ENCODE peak calls at places on chromosome 22, in four cellular contexts. One of them, this sample, is unnamed.
A peak's percentile ranks its signal among the peaks of the same experiment; 100 is the strongest.

GRCh38 chr22:26409705-26410376 is 19.2 kb upstream of the ASPHD2 start:
- DNase-seq in HepG2: no peak
- DNase-seq in GM12878: no peak
- DNase-seq in H1: no peak
- DNase-seq in this sample: no peak

GRCh38 chr22:16965083-16965482 is 42.9 kb downstream of the GAB4 start:
- DNase-seq in HepG2: no peak
- DNase-seq in GM12878: no peak
- DNase-seq in H1: no peak
- DNase-seq in this sample: no peak

GRCh38 chr22:39184586-39185577 is 32.4 kb upstream of the CBX7 start:
- DNase-seq in HepG2: no peak
- DNase-seq in GM12878: no peak
- DNase-seq in H1: no peak
- DNase-seq in this sample: no peak

GRCh38 chr22:40397436-40397835 is 27.0 kb downstream of the SGSM3 start:
- DNase-seq in HepG2: no peak
- DNase-seq in GM12878: no peak
- DNase-seq in H1: peak; percentile 52
- DNase-seq in this sample: no peak

GRCh38 chr22:32385681-32386080 is 26.4 kb downstream of the RTCB start:
- DNase-seq in HepG2: no peak
- DNase-seq in GM12878: no peak
- DNase-seq in H1: no peak
- DNase-seq in this sample: no peak

GRCh38 chr22:46732513-46732912 is 5.5 kb downstream of the CERK start:
- DNase-seq in HepG2: no peak
- DNase-seq in GM12878: no peak
- DNase-seq in H1: no peak
- DNase-seq in this sample: no peak

GRCh38 chr22:32847067-32847491 is 45.6 kb downstream of the TIMP3 start:
- DNase-seq in HepG2: no peak
- DNase-seq in GM12878: no peak
- DNase-seq in H1: no peak
- DNase-seq in this sample: no peak

GRCh38 chr22:28009272-28009827 is 90.3 kb upstream of the PITPNB start:
- DNase-seq in HepG2: peak; percentile 34
- DNase-seq in GM12878: peak; percentile 9
- DNase-seq in H1: peak; percentile 89
- DNase-seq in this sample: peak; percentile 82

GRCh38 chr22:38657248-38657909 is 941 bp downstream of the CBY1 start:
- DNase-seq in HepG2: peak; percentile 13
- DNase-seq in GM12878: no peak
- DNase-seq in H1: peak; percentile 49
- DNase-seq in this sample: no peak

GRCh38 chr22:21688706-21689381 is 23.0 kb downstream of the PPIL2 start:
- DNase-seq in HepG2: no peak
- DNase-seq in GM12878: no peak
- DNase-seq in H1: no peak
- DNase-seq in this sample: no peak

GRCh38 chr22:28599693-28600092 is 79.9 kb downstream of the TTC28 start:
- DNase-seq in HepG2: no peak
- DNase-seq in GM12878: no peak
- DNase-seq in H1: no peak
- DNase-seq in this sample: no peak

GRCh38 chr22:26708256-26709009 is 51.0 kb downstream of the MIAT start:
- DNase-seq in HepG2: no peak
- DNase-seq in GM12878: peak; percentile 79
- DNase-seq in H1: no peak
- DNase-seq in this sample: no peak

GRCh38 chr22:27210111-27210739 is 552.8 kb downstream of the MIAT start:
- DNase-seq in HepG2: no peak
- DNase-seq in GM12878: no peak
- DNase-seq in H1: no peak
- DNase-seq in this sample: no peak

GRCh38 chr22:24977370-24978230 is 25.1 kb downstream of the KIAA1671 start:
- DNase-seq in HepG2: no peak
- DNase-seq in GM12878: no peak
- DNase-seq in H1: peak; percentile 57
- DNase-seq in this sample: no peak

GRCh38 chr22:32050678-32051515 is 7.8 kb downstream of the SLC5A1 start:
- DNase-seq in HepG2: peak; percentile 20
- DNase-seq in GM12878: peak; percentile 63
- DNase-seq in H1: no peak
- DNase-seq in this sample: peak; percentile 9

GRCh38 chr22:30878516-30879365 is 89.8 kb downstream of the MORC2 start:
- DNase-seq in HepG2: peak; percentile 28
- DNase-seq in GM12878: no peak
- DNase-seq in H1: no peak
- DNase-seq in this sample: peak; percentile 65

GRCh38 chr22:28333106-28333505 is 346.5 kb downstream of the TTC28 start:
- DNase-seq in HepG2: no peak
- DNase-seq in GM12878: no peak
- DNase-seq in H1: no peak
- DNase-seq in this sample: no peak

GRCh38 chr22:19121631-19122142 is 525 bp downstream of the DGCR2 start:
- DNase-seq in HepG2: no peak
- DNase-seq in GM12878: no peak
- DNase-seq in H1: peak; percentile 63
- DNase-seq in this sample: peak; percentile 98

GRCh38 chr22:29154364-29155048 is 51.2 kb upstream of the EMID1 start:
- DNase-seq in HepG2: peak; percentile 49
- DNase-seq in GM12878: no peak
- DNase-seq in H1: peak; percentile 95
- DNase-seq in this sample: peak; percentile 69

GRCh38 chr22:32920032-32920628 is 118.6 kb downstream of the TIMP3 start:
- DNase-seq in HepG2: no peak
- DNase-seq in GM12878: no peak
- DNase-seq in H1: no peak
- DNase-seq in this sample: no peak

DNA sequence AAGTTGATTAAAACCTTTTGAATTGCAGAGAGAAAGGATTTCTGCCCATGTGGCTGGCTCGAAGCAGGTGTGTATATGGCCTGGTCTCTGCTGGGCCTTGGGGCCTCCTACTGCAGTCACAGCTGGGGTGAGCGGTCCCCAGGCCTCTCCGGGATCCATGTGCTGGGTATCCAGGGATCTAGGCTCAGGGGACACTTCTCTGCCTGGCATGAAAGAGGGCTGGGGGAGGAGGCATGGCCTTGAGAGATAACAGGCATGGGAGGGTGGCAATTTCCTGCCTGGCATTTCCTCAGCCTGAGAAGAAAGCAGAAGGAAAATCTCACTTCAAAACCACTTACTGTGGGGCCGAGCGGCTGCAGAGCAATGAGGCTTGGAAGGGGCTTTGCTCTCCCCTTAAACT is 20.3 kb upstream of the PARVG start:
- DNase-seq in HepG2: no peak
- DNase-seq in GM12878: no peak
- DNase-seq in H1: no peak
- DNase-seq in this sample: no peak
- H3K4me2 ChIP-seq in HepG2: no peak overlapping the region
- H3K4me2 ChIP-seq in GM12878: no peak overlapping the region
- H3K4me2 ChIP-seq in H1: no peak overlapping the region
- H3K4me2 ChIP-seq in this sample: no peak overlapping the region

DNA sequence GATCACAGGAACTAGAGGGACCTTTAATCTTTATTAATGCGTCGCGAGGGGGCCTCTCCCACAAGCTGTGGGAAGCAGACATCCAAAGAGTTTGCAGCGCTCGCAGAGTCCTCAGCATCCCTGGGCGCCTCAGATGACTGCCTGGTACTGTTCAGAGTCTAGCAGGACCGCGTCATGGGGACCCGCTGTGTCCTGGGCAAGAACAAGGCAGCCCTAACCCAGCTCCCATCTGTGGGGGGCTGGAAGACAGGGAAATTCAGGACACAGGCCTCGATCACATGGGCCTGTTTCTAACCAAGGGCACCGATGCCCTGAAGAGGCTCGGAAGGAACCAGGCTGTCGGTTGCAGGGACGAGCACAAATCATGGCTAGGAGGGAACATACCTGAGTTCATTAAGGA is 40.0 kb downstream of the CACNG2 start:
- DNase-seq in HepG2: no peak
- DNase-seq in GM12878: no peak
- DNase-seq in H1: no peak
- DNase-seq in this sample: no peak
- TF ChIP-seq GABPA in HepG2: no peak
- TF ChIP-seq GABPA in GM12878: no peak
- TF ChIP-seq GABPA in H1: no peak
- TF ChIP-seq GABPA in this sample: no peak

DNA sequence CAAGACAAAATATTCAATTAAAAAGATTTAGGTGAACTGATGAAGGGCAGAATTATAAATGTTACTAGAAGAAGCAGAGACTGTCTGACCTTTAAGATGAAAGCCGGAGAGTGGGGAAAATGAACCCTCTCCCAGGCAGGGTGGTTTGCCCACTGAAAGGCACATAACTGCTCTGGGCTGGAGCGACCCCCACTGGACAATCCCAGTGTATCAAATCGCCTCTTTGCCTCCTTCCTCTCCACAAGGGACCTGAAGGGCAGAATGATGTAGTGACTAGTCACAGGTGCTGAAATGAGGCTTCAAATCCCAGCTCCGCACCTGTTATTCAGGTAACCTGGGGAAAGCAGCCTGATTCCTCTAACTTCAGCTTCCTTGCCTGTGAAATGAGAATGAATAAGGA is 69.0 kb downstream of the EFCAB6 start:
- DNase-seq in HepG2: no peak
- DNase-seq in GM12878: no peak
- DNase-seq in H1: peak; percentile 78
- DNase-seq in this sample: peak; percentile 7
- TF ChIP-seq HDAC2 in HepG2: no peak
- TF ChIP-seq HDAC2 in GM12878: no peak
- TF ChIP-seq HDAC2 in H1: no peak
- TF ChIP-seq HDAC2 in this sample: no peak

GRCh38 chr22:49768961-49769690 is 58.5 kb downstream of the BRD1 start:
- DNase-seq in HepG2: no peak
- DNase-seq in GM12878: no peak
- DNase-seq in H1: peak; percentile 47
- DNase-seq in this sample: no peak
- H3K4me2 ChIP-seq in HepG2: no peak overlapping the region
- H3K4me2 ChIP-seq in GM12878: no peak overlapping the region
- H3K4me2 ChIP-seq in H1: no peak overlapping the region
- H3K4me2 ChIP-seq in this sample: no peak overlapping the region

DNA sequence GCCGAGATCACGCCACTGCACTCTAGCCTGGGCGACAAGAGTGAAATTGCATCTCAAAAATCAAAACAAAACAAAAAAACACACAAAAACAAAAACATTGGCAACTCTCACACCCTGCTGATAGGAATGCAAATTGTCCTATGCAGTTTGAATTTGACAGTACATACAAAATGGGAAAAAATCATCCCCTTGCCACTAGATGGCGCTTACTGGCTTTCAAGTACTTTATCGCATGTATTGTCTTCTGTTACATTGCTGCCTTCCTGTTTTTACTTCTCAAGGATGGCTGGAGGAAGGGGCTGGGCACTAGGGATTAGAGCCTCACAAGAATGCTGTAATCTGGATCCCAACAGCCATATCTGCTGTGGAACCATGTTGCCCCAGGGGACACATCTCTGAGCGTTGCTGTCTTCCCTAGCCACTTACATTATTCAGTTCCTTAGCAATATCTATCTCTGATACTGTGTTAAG is 59.4 kb upstream of the A4GALT start:
- DNase-seq in HepG2: peak; percentile 87
- DNase-seq in GM12878: peak; percentile 59
- DNase-seq in H1: no peak
- DNase-seq in this sample: peak; percentile 54
- TF ChIP-seq GABPA in HepG2: no peak
- TF ChIP-seq GABPA in GM12878: no peak
- TF ChIP-seq GABPA in H1: no peak
- TF ChIP-seq GABPA in this sample: no peak

DNA sequence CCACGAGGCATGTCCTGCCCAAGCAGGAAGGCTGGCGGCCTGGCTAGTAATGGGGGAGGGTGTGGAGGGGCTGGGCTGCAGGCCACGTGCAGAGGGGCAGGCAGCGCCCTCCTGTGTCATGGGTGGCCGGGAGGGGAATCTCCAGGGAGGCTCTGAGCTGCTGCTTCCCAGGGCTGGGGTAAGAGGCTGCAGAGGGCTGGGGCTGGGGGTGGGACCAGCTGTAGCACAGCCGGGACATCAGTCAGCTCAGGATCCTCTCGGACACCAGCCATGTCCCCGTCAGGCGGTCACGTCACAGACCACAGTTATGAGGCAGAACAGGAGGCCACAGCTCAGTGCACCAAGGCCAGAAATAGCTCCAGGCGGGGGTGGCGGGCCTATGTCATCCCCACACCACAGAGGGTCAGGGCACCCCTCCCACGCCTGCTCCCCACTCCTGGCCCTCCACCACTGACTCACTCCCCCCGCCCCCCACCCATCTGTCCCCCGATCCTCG is 21.1 kb downstream of the RTN4R start:
- DNase-seq in HepG2: no peak
- DNase-seq in GM12878: peak; percentile 43
- DNase-seq in H1: no peak
- DNase-seq in this sample: peak; percentile 82
- TF ChIP-seq HDAC2 in HepG2: no peak
- TF ChIP-seq HDAC2 in GM12878: no peak
- TF ChIP-seq HDAC2 in H1: no peak
- TF ChIP-seq HDAC2 in this sample: no peak

DNA sequence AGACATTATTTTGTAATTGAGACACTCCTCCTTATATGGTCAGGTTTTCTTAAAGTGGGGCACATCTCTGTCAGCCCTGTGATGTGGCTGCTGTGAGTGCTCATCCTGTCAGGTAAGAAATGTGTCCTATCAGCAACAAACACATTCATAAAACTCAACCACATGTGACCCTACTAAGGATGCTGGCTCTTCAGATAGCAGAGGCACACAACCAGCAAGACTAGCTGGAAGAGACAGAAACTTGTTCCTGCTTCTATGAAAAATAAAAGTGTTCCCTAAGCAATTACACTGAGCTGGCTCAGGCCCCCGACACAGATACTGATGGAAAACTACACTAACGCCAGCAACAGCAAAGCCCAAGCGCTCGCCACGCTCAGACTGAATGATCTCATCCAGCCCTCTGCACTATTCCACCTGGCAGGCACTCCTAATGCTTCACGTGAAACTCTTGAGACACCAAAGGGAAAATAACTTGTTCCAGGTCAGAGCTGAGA is 49.8 kb upstream of the CYP2D6 start:
- DNase-seq in HepG2: no peak
- DNase-seq in GM12878: no peak
- DNase-seq in H1: no peak
- DNase-seq in this sample: peak; percentile 77
- H3K4me2 ChIP-seq in HepG2: no peak overlapping the region
- H3K4me2 ChIP-seq in GM12878: no peak overlapping the region
- H3K4me2 ChIP-seq in H1: no peak overlapping the region
- H3K4me2 ChIP-seq in this sample: peak overlapping the region; percentile 28

GRCh38 chr22:37634505-37635002 is 4.9 kb upstream of the SH3BP1 start:
- DNase-seq in HepG2: no peak
- DNase-seq in GM12878: no peak
- DNase-seq in H1: peak; percentile 53
- DNase-seq in this sample: peak; percentile 33

GRCh38 chr22:37636949-37637273 is 2.6 kb upstream of the SH3BP1 start:
- DNase-seq in HepG2: no peak
- DNase-seq in GM12878: no peak
- DNase-seq in H1: no peak
- DNase-seq in this sample: no peak

GRCh38 chr22:37638351-37639069 is 959 bp upstream of the SH3BP1 start:
- DNase-seq in HepG2: peak; percentile 60
- DNase-seq in GM12878: no peak
- DNase-seq in H1: no peak
- DNase-seq in this sample: no peak

GRCh38 chr22:37635157-37635556 is 4.3 kb upstream of the SH3BP1 start:
- DNase-seq in HepG2: no peak
- DNase-seq in GM12878: no peak
- DNase-seq in H1: no peak
- DNase-seq in this sample: no peak

GRCh38 chr22:37636186-37636948 is 3.1 kb upstream of the SH3BP1 start:
- DNase-seq in HepG2: no peak
- DNase-seq in GM12878: no peak
- DNase-seq in H1: no peak
- DNase-seq in this sample: no peak
- TF ChIP-seq GABPA in HepG2: no peak
- TF ChIP-seq GABPA in GM12878: no peak
- TF ChIP-seq GABPA in H1: no peak
- TF ChIP-seq GABPA in this sample: no peak

This sample was measured in K562.